ENCODE peak calls at places on chromosomes 5 and 9, in six cellular contexts. W is spleen, R is stomach, Y is K562, L is endothelial cell of umbilical vein, O is HCT116. V is an unnamed sample.

GRCh38 chr9:6006968-6007769 is 8.3 kb downstream of the RANBP6 start:
- DNase-seq in W (peak; percentile 99), R (peak; percentile 88), Y (peak; percentile 78), L (peak; percentile 83), O (peak; percentile 72), V (peak; percentile 90)

GRCh38 chr5:141476132-141476909 is 555 bp downstream of the PCDHGC3 start:
- DNase-seq in W (no peak), R (peak; percentile 55), Y (no peak), L (peak; percentile 75), O (no peak), V (peak; percentile 85)

GRCh38 chr5:136157514-136157913 is 24.9 kb downstream of the SMAD5 start:
- DNase-seq in W (no peak), R (no peak), Y (no peak), L (no peak), O (no peak), V (no peak)

GRCh38 chr5:76471994-76472337 is 68.9 kb downstream of the IQGAP2 start:
- DNase-seq in W (no peak), R (no peak), Y (no peak), L (no peak), O (no peak), V (no peak)

GRCh38 chr9:135536166-135536565 is 9.8 kb upstream of the OBP2A start:
- DNase-seq in W (peak; percentile 21), R (peak; percentile 10), Y (no peak), L (no peak), O (no peak), V (no peak)

GRCh38 chr9:1458503-1458902 is 408.3 kb downstream of the DMRT2 start:
- DNase-seq in W (no peak), R (no peak), Y (no peak), L (no peak), O (peak; percentile 7), V (no peak)

GRCh38 chr9:116900543-116900942 is 213.4 kb downstream of the TRIM32 start:
- DNase-seq in W (no peak), R (no peak), Y (no peak), L (no peak), O (no peak), V (no peak)

GRCh38 chr5:60163762-60164161 is 270.2 kb upstream of the PDE4D start:
- DNase-seq in W (no peak), R (no peak), Y (no peak), L (no peak), O (no peak), V (no peak)

GRCh38 chr5:57986746-57987145 is 473.1 kb downstream of the PLK2 start:
- DNase-seq in W (no peak), R (no peak), Y (no peak), L (no peak), O (no peak), V (no peak)

GRCh38 chr9:136977223-136978072 is at the start of gene PTGDS:
- DNase-seq in W (no peak), R (no peak), Y (no peak), L (no peak), O (no peak), V (no peak)

GRCh38 chr9:37923796-37924430 is 20.0 kb upstream of the SLC25A51 start:
- DNase-seq in W (peak; percentile 51), R (no peak), Y (no peak), L (no peak), O (no peak), V (peak; percentile 41)

GRCh38 chr9:128555180-128555721 is 2.9 kb downstream of the SPTAN1 start:
- DNase-seq in W (no peak), R (no peak), Y (peak; percentile 34), L (peak; percentile 67), O (peak; percentile 46), V (no peak)

GRCh38 chr5:80184235-80185023 is 71.4 kb downstream of the SERINC5 start:
- DNase-seq in W (no peak), R (peak; percentile 72), Y (no peak), L (no peak), O (no peak), V (no peak)

GRCh38 chr5:104189909-104190308 is 627.3 kb upstream of the NUDT12 start:
- DNase-seq in W (no peak), R (no peak), Y (peak; percentile 54), L (peak; percentile 79), O (no peak), V (no peak)

GRCh38 chr5:53123702-53124101 is 14.1 kb upstream of the MOCS2 start:
- DNase-seq in W (no peak), R (no peak), Y (no peak), L (peak; percentile 21), O (no peak), V (no peak)

GRCh38 chr5:180718810-180719453 is 20.9 kb downstream of the OR2Y1 start:
- DNase-seq in W (no peak), R (no peak), Y (peak; percentile 34), L (peak; percentile 46), O (peak; percentile 46), V (no peak)

GRCh38 chr9:120985759-120986353 is 59.3 kb upstream of the TRAF1 start:
- DNase-seq in W (no peak), R (no peak), Y (peak; percentile 30), L (peak; percentile 84), O (peak; percentile 50), V (no peak)

GRCh38 chr9:131043097-131043496 is 34.1 kb downstream of the LAMC3 start:
- DNase-seq in W (no peak), R (no peak), Y (no peak), L (no peak), O (no peak), V (no peak)

GRCh38 chr9:132651259-132651658 is 18.5 kb downstream of the DDX31 start:
- DNase-seq in W (no peak), R (no peak), Y (no peak), L (peak; percentile 22), O (no peak), V (no peak)

GRCh38 chr5:149404746-149405549 is 25.9 kb upstream of the IL17B start:
- DNase-seq in W (no peak), R (no peak), Y (no peak), L (no peak), O (no peak), V (peak; percentile 74)

GRCh38 chr9:6925841-6926240 is 168.1 kb downstream of the KDM4C start:
- DNase-seq in W (no peak), R (no peak), Y (no peak), L (no peak), O (no peak), V (no peak)

GRCh38 chr5:132410451-132411381 is 41.2 kb downstream of the SLC22A5 start:
- DNase-seq in W (peak; percentile 97), R (peak; percentile 88), Y (peak; percentile 91), L (peak; percentile 79), O (no peak), V (peak; percentile 94)
- TF ChIP-seq POLR2A in W (peak; percentile 85), R (no peak), Y (peak; percentile 72), L (peak; percentile 48), O (no peak), V (no peak)

GRCh38 chr5:50667653-50668403 is 1.4 kb downstream of the PARP8 start:
- DNase-seq in W (peak; percentile 94), R (peak; percentile 71), Y (no peak), L (peak; percentile 10), O (no peak), V (peak; percentile 79)
- TF ChIP-seq POLR2AphosphoS5 in W (peak; percentile 81), R (no peak), Y (no peak), L (no peak), O (peak; percentile 25), V (no peak)

GRCh38 chr5:61624966-61625681 is 293.1 kb downstream of the ZSWIM6 start:
- DNase-seq in W (no peak), R (no peak), Y (no peak), L (no peak), O (no peak), V (no peak)

GRCh38 chr5:61620660-61621650 is 288.9 kb downstream of the ZSWIM6 start:
- DNase-seq in W (no peak), R (peak; percentile 63), Y (no peak), L (no peak), O (no peak), V (peak; percentile 85)

GRCh38 chr5:61625682-61626620 is 293.9 kb downstream of the ZSWIM6 start:
- DNase-seq in W (peak; percentile 90), R (peak; percentile 79), Y (peak; percentile 30), L (peak; percentile 51), O (no peak), V (peak; percentile 89)

GRCh38 chr5:61624553-61624952 is 292.5 kb downstream of the ZSWIM6 start:
- DNase-seq in W (no peak), R (no peak), Y (no peak), L (no peak), O (no peak), V (no peak)

GRCh38 chr5:61623401-61624069 is 291.5 kb downstream of the ZSWIM6 start:
- DNase-seq in W (no peak), R (no peak), Y (peak; percentile 21), L (peak; percentile 21), O (no peak), V (no peak)
- TF ChIP-seq CTCF in W (no peak), R (no peak), Y (peak; percentile 43), L (no peak), O (no peak), V (no peak)

GRCh38 chr5:32711693-32712462 is 757 bp downstream of the NPR3 start:
- DNase-seq in W (no peak), R (no peak), Y (no peak), L (peak; percentile 19), O (no peak), V (peak; percentile 79)
- TF ChIP-seq POLR2A in W (no peak), R (no peak), Y (no peak), L (no peak), O (no peak), V (no peak)

DNA sequence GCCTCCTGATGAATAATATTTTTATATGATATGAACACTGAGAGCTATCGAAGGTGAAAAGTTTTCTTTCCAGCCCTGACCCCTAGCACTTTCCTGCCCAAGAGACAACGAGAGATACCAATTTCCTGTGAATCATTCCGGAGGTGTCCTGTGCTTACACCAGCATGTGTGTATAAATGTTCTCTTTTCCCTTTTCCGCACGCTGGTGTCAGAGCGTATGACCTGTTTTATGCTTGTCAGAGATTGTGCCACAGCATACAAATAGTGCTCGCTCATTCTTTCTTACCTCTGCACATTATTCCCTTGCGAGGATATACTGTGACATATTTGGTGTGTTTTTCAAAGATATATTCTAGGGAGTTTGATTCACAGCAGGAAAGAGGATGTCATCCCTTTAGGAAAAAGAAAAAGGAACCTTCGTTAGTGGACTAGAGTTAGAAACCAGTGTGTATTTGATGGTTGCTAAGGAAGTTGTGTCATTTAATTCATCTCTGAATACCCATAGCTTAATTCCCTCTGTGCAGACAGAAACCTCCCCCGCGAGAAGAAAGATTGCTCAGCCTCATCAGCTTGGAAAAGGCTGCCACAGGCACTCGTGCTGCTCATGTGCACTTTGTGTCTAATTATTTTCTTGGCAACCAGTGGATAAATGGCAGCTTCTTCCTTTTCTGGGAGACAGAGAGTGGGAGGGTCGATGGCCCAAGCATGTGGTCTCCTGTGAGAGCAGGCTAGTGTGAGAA is 14.8 kb upstream of the CCIN start:
- DNase-seq in W (no peak), R (no peak), Y (no peak), L (peak; percentile 82), O (no peak), V (peak; percentile 81)
- TF ChIP-seq POLR2AphosphoS5 in W (no peak), R (peak; percentile 11), Y (no peak), L (no peak), O (no peak), V (no peak)

V was measured in sigmoid colon.